ENCODE peak calls at places on chromosomes 1 and 21, in six cellular contexts. N is OCI-LY7, G is upper lobe of right lung, V is heart left ventricle, J is H1, I is ovary. C is an unnamed sample. For H3K9me3, the result is how much of the 10 kb centered on the place peaks cover.

GRCh38 chr21:18178509-18178908 is 66.1 kb upstream of the CHODL start:
- DNase-seq in N (no peak), G (no peak), V (no peak), J (no peak), I (no peak), C (no peak)

GRCh38 chr1:172089768-172090510 is 248.6 kb downstream of the DNM3 start:
- DNase-seq in N (peak), G (peak), V (peak), J (peak), I (no peak), C (peak)

GRCh38 chr1:229086091-229086490 is 184.8 kb upstream of the RAB4A start:
- DNase-seq in N (no peak), G (no peak), V (no peak), J (no peak), I (no peak), C (no peak)

GRCh38 chr1:162091681-162092524 is 22.4 kb downstream of the NOS1AP start:
- DNase-seq in N (no peak), G (no peak), V (no peak), J (peak), I (no peak), C (no peak)

GRCh38 chr1:185015598-185015997 is 29.8 kb upstream of the RNF2 start:
- DNase-seq in N (no peak), G (no peak), V (no peak), J (no peak), I (no peak), C (no peak)

GRCh38 chr1:64574301-64574700 is 104.4 kb downstream of the CACHD1 start:
- DNase-seq in N (no peak), G (no peak), V (no peak), J (no peak), I (no peak), C (no peak)

GRCh38 chr21:28827422-28827821 is 165.3 kb downstream of the LTN1 start:
- DNase-seq in N (no peak), G (no peak), V (no peak), J (no peak), I (no peak), C (no peak)

GRCh38 chr1:151713044-151713443 is 3.6 kb downstream of the CELF3 start:
- DNase-seq in N (no peak), G (no peak), V (no peak), J (no peak), I (no peak), C (no peak)

GRCh38 chr1:214296860-214297699 is 16.1 kb downstream of the SMYD2 start:
- DNase-seq in N (no peak), G (no peak), V (no peak), J (no peak), I (no peak), C (no peak)

GRCh38 chr1:17403081-17403480 is 31.1 kb downstream of the PADI6 start:
- DNase-seq in N (no peak), G (no peak), V (no peak), J (no peak), I (no peak), C (no peak)

GRCh38 chr1:36885537-36886441 is 148.5 kb downstream of the GRIK3 start:
- DNase-seq in N (no peak), G (no peak), V (peak), J (no peak), I (no peak), C (no peak)

GRCh38 chr1:27290586-27290985 is 31.4 kb upstream of the TMEM222 start:
- DNase-seq in N (no peak), G (no peak), V (no peak), J (no peak), I (no peak), C (no peak)

GRCh38 chr1:226986496-226987178 is 46.5 kb downstream of the COQ8A start:
- DNase-seq in N (no peak), G (no peak), V (no peak), J (no peak), I (no peak), C (no peak)

DNA sequence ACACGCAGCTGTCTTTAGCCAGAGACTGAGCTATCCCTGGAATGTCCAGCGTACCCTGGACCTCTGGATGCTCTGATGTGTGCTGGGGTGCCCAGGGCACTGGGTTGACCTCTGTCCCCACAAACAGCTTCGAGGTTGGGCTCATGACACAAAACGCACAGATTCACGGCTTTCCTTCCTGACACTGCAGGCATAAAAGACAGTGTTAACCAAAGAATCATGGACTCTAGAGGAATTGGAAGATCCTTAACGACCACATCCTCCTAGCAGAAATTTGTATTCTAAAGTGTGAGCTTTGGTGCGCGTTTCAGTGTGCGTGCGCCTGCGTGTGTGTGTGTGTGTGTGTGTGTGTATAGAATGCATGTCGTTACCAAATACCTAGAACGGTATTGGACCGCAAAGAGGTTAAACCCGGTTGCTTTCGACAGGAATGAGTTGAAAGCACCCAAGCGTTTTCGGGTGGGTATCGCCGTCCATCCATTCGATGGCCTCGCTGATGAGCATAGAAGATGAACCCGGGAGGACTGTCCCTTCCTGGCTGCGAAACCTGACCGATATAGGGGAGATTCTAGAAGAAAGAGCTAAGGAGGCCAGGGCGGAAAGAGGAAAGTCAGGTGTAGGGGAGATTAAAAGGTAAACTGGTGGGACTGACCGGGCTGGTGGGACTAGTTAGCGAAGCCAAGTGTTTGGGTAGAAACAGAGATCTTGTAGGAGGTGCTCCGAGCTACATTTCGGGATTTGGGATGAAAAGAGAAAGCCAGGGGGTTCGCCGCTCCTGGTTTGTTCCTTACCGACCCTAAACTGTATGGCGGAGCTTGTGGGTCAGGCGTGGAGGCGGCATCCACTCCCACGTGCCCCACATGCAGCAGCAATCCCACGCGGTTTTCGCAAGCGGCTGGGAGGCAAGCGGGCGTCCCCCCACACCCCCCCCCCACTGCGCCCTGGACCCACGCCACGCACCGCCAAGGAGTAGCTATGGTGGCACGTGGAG is 6.8 kb upstream of the LHX9 start:
- DNase-seq in N (no peak), G (no peak), V (no peak), J (no peak), I (no peak), C (no peak)
- H3K4me3 ChIP-seq in N (no peak), G (peak), V (no peak), J (peak), I (no peak), C (no peak)

GRCh38 chr1:5660141-5660935 is 331.9 kb downstream of the NPHP4 start:
- DNase-seq in N (no peak), G (no peak), V (no peak), J (no peak), I (no peak), C (peak)
- H3K9me3 ChIP-seq in N (under half), G (under half), V (under half), J (under half), I (under half), C (under half)

GRCh38 chr1:247156787-247157232 is 15.0 kb downstream of the ZNF124 start:
- DNase-seq in N (no peak), G (no peak), V (no peak), J (no peak), I (no peak), C (no peak)
- H3K4me3 ChIP-seq in N (no peak), G (no peak), V (no peak), J (no peak), I (no peak), C (no peak)

DNA sequence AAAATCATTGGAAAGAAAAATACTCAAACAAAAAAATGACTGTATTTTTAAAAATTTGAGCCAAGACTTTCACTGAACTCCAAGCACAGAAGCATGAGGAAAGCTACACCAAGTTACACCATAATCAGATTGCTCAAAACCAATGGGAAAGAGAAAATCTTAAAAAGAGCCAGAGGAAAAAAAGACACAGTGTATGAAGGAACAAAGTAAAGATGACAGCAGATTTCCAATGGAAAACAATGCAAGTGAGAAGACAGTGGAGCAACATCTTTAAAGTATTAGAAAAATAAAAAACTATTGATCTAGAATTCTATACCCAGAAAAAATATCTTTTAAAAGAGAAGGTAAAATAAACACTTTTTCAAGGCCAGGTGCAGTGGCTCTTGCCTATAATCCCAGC is 147.8 kb upstream of the ZBTB40 start:
- DNase-seq in N (no peak), G (no peak), V (no peak), J (no peak), I (no peak), C (no peak)
- H3K9me3 ChIP-seq in N (under half), G (under half), V (under half), J (under half), I (under half), C (under half)